ENCODE peak calls at places on chromosomes 5 and 9, in ten cellular contexts. X is tibial artery; U is transverse colon; S is lung; K is left lung; Y is CD8-positive, alpha-beta memory T cell; H is SK-N-SH; Z is CD4-positive, CD25-positive, alpha-beta regulatory T cell; M is osteoblast; Q is CD8-positive, alpha-beta T cell. F is an unnamed sample. For H3K27me3, the result is how much of the 10 kb centered on the place peaks cover.

GRCh38 chr5:10913846-10914245 is 152.8 kb upstream of the DAP start:
- DNase-seq in X (no peak), U (no peak), S (no peak), K (no peak), Y (no peak), H (no peak), Z (no peak), M (peak), Q (no peak), F (no peak)

GRCh38 chr9:92196909-92197308 is 81.7 kb upstream of the SPTLC1 start:
- DNase-seq in X (no peak), U (no peak), S (no peak), K (no peak), Y (no peak), H (no peak), Z (no peak), M (no peak), Q (no peak), F (no peak)

GRCh38 chr9:132114102-132114707 is 34.5 kb upstream of the MED27 start:
- DNase-seq in X (peak), U (peak), S (peak), K (peak), Y (peak), H (no peak), Z (peak), M (peak), Q (no peak), F (no peak)

GRCh38 chr9:110109331-110110110 is 98.4 kb downstream of the C9orf152 start:
- DNase-seq in X (no peak), U (no peak), S (no peak), K (no peak), Y (no peak), H (no peak), Z (no peak), M (no peak), Q (no peak), F (no peak)

GRCh38 chr5:9337908-9338307 is 208.0 kb downstream of the SEMA5A start:
- DNase-seq in X (no peak), U (no peak), S (no peak), K (no peak), Y (no peak), H (no peak), Z (no peak), M (no peak), Q (no peak), F (no peak)

GRCh38 chr9:82560457-82560904 is 502.5 kb downstream of the RASEF start:
- DNase-seq in X (no peak), U (peak), S (peak), K (peak), Y (no peak), H (no peak), Z (no peak), M (peak), Q (no peak), F (no peak)

GRCh38 chr5:130289132-130290088 is 385.1 kb downstream of the CHSY3 start:
- DNase-seq in X (no peak), U (no peak), S (no peak), K (no peak), Y (no peak), H (no peak), Z (no peak), M (peak), Q (no peak), F (peak)

GRCh38 chr9:82421498-82421897 is 432.9 kb downstream of the SPATA31D1 start:
- DNase-seq in X (no peak), U (no peak), S (no peak), K (no peak), Y (no peak), H (no peak), Z (no peak), M (peak), Q (no peak), F (no peak)

GRCh38 chr9:117516676-117517632 is 102.1 kb upstream of the ASTN2 start:
- DNase-seq in X (no peak), U (no peak), S (no peak), K (no peak), Y (no peak), H (no peak), Z (no peak), M (no peak), Q (no peak), F (no peak)

GRCh38 chr5:4941957-4942830 is 197.9 kb upstream of the ADAMTS16 start:
- DNase-seq in X (no peak), U (no peak), S (no peak), K (no peak), Y (no peak), H (peak), Z (no peak), M (peak), Q (no peak), F (no peak)

GRCh38 chr9:128912270-128912853 is 8.4 kb upstream of the PHYHD1 start:
- DNase-seq in X (no peak), U (no peak), S (peak), K (peak), Y (no peak), H (no peak), Z (no peak), M (peak), Q (no peak), F (no peak)

GRCh38 chr5:96546120-96546519 is 113.1 kb upstream of the PCSK1 start:
- DNase-seq in X (no peak), U (no peak), S (no peak), K (no peak), Y (no peak), H (no peak), Z (no peak), M (no peak), Q (no peak), F (no peak)
- H3K27me3 ChIP-seq in X (under half), U (under half), S (under half), K (under half), Y (under half), H (under half), Z (under half), M (under half), Q (under half), F (under half)

DNA sequence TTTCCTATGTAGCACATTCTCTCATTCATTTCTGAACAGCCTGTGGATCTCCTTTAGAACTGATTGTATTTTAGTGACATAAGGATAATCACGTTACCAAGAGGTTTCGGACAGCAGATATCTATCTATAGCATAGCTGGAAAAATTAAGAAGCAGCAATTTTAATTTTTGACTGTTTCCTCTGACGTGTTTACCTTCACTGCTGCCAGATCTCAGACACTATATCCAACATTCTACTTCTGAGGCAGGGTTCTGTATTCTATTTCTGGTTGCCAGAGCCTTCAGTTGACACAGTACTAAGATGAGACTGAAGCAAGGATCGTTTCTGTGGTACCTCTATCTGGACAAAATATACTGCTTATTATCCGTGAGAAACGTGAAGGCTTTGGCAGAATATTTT is at the start of gene EFCAB9:
- DNase-seq in X (no peak), U (no peak), S (no peak), K (no peak), Y (no peak), H (no peak), Z (no peak), M (no peak), Q (no peak), F (no peak)
- H3K4me3 ChIP-seq in X (no peak), U (no peak), S (no peak), K (no peak), Y (no peak), H (no peak), Z (no peak), M (no peak), Q (no peak), F (no peak)

GRCh38 chr5:135534609-135535419 is 950 bp downstream of the NEUROG1 start:
- DNase-seq in X (no peak), U (no peak), S (no peak), K (no peak), Y (no peak), H (peak), Z (no peak), M (peak), Q (no peak), F (peak)
- H3K27me3 ChIP-seq in X (under half), U (half or more), S (under half), K (under half), Y (under half), H (half or more), Z (under half), M (half or more), Q (under half), F (under half)

GRCh38 chr9:35930521-35930920 is 21.2 kb downstream of the SPAAR start:
- DNase-seq in X (no peak), U (no peak), S (no peak), K (no peak), Y (no peak), H (no peak), Z (no peak), M (no peak), Q (no peak), F (no peak)

GRCh38 chr9:35935261-35935660 is 22.7 kb downstream of the OR2S2 start:
- DNase-seq in X (no peak), U (no peak), S (no peak), K (no peak), Y (no peak), H (no peak), Z (no peak), M (no peak), Q (no peak), F (no peak)

GRCh38 chr9:35930990-35931389 is 21.7 kb downstream of the SPAAR start:
- DNase-seq in X (no peak), U (no peak), S (no peak), K (no peak), Y (no peak), H (no peak), Z (no peak), M (no peak), Q (no peak), F (no peak)

GRCh38 chr9:35933525-35934067 is 24.3 kb downstream of the SPAAR start:
- DNase-seq in X (no peak), U (no peak), S (no peak), K (no peak), Y (no peak), H (no peak), Z (no peak), M (no peak), Q (no peak), F (no peak)

DNA sequence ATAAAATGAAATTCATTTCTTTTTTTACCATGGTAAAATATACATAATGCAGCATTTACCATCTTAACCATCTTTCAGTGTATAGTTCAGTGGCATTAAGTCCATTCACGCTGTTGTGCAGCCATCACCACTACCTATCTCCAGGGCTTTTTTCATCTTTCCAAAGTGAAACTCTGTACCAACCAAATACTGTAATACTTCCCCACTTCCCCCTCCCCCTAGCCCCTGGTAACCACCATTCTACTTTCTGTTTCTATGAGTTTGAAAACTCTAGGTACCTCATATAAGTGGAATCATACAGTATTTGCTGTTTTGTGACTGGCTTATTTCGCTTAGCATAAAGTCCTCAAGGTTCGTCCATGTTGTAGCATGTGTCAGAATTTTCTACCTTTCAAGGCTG is 23.4 kb downstream of the SPAAR start:
- DNase-seq in X (no peak), U (no peak), S (no peak), K (no peak), Y (no peak), H (no peak), Z (no peak), M (no peak), Q (no peak), F (no peak)
- H3K4me3 ChIP-seq in X (no peak), U (no peak), S (no peak), K (no peak), Y (no peak), H (no peak), Z (no peak), M (no peak), Q (no peak), F (no peak)

GRCh38 chr5:150633424-150633823 is 7.0 kb upstream of the SYNPO start:
- DNase-seq in X (no peak), U (no peak), S (no peak), K (no peak), Y (no peak), H (no peak), Z (no peak), M (peak), Q (no peak), F (no peak)
- H3K27me3 ChIP-seq in X (under half), U (under half), S (under half), K (under half), Y (under half), H (under half), Z (under half), M (under half), Q (under half), F (under half)

GRCh38 chr5:62257018-62257367 is 49.0 kb upstream of the KIF2A start:
- DNase-seq in X (no peak), U (no peak), S (no peak), K (no peak), Y (no peak), H (no peak), Z (no peak), M (no peak), Q (no peak), F (no peak)

GRCh38 chr5:62259699-62260220 is 46.2 kb upstream of the KIF2A start:
- DNase-seq in X (no peak), U (no peak), S (no peak), K (no peak), Y (no peak), H (no peak), Z (no peak), M (no peak), Q (no peak), F (no peak)

GRCh38 chr5:62260510-62260909 is 45.5 kb upstream of the KIF2A start:
- DNase-seq in X (no peak), U (no peak), S (no peak), K (no peak), Y (no peak), H (no peak), Z (no peak), M (peak), Q (no peak), F (no peak)

GRCh38 chr5:62258654-62259053 is 47.4 kb upstream of the KIF2A start:
- DNase-seq in X (no peak), U (no peak), S (no peak), K (no peak), Y (no peak), H (no peak), Z (no peak), M (peak), Q (no peak), F (no peak)

GRCh38 chr5:62256161-62257017 is 49.6 kb upstream of the KIF2A start:
- DNase-seq in X (no peak), U (no peak), S (no peak), K (no peak), Y (peak), H (peak), Z (peak), M (no peak), Q (no peak), F (no peak)
- H3K4me3 ChIP-seq in X (no peak), U (no peak), S (no peak), K (no peak), Y (peak), H (no peak), Z (peak), M (no peak), Q (peak), F (no peak)

GRCh38 chr5:42429694-42430093 is 6.5 kb downstream of the GHR start:
- DNase-seq in X (no peak), U (no peak), S (no peak), K (no peak), Y (no peak), H (no peak), Z (no peak), M (no peak), Q (no peak), F (no peak)

GRCh38 chr5:42434047-42434724 is 10.9 kb downstream of the GHR start:
- DNase-seq in X (no peak), U (no peak), S (no peak), K (no peak), Y (no peak), H (no peak), Z (no peak), M (no peak), Q (no peak), F (no peak)
- H3K27me3 ChIP-seq in X (under half), U (under half), S (under half), K (under half), Y (under half), H (under half), Z (under half), M (under half), Q (under half), F (under half)